ENCODE peak calls at places on chromosome 22, in nine cellular contexts. H, F, M, U, C, Y, N, V and D are unnamed samples. For H3K4me1, the result is how much of the 10 kb centered on the place peaks cover.

GRCh38 chr22:31857247-31857646 is 87.1 kb upstream of the YWHAH start:
- DNase-seq in M (peak), U (peak), N (no peak), V (no peak), C (peak), Y (no peak), F (no peak), H (peak), D (no peak)

GRCh38 chr22:29521526-29521925 is 32.0 kb downstream of the THOC5 start:
- DNase-seq in V (no peak), F (no peak), N (no peak), Y (no peak), C (no peak), U (no peak), M (no peak), H (no peak), D (no peak)

GRCh38 chr22:19519041-19519926 is 4.9 kb downstream of the CLDN5 start:
- DNase-seq in F (no peak), C (no peak), H (no peak), Y (no peak), U (no peak), M (no peak), V (no peak), N (peak), D (no peak)

GRCh38 chr22:46073683-46074504 is 76.4 kb upstream of the PPARA start:
- DNase-seq in N (peak), Y (no peak), M (peak), U (no peak), F (no peak), C (peak), V (peak), H (peak), D (no peak)

GRCh38 chr22:27980424-27981148 is 61.5 kb upstream of the PITPNB start:
- DNase-seq in U (peak), V (no peak), C (no peak), N (no peak), F (no peak), Y (no peak), H (peak), M (peak), D (no peak)

GRCh38 chr22:23548501-23549197 is 31.4 kb downstream of the IGLL1 start:
- DNase-seq in C (no peak), F (no peak), H (no peak), N (peak), U (no peak), Y (no peak), V (no peak), M (no peak), D (no peak)

GRCh38 chr22:39098026-39098425 is 982 bp downstream of the APOBEC3H start:
- DNase-seq in Y (no peak), V (no peak), U (peak), N (no peak), H (no peak), F (no peak), C (no peak), M (no peak), D (no peak)

GRCh38 chr22:17867160-17867785 is 93.0 kb upstream of the BID start:
- DNase-seq in Y (no peak), F (no peak), M (peak), C (no peak), U (no peak), N (peak), H (peak), V (peak), D (peak)

GRCh38 chr22:43848366-43849171 is 13.7 kb downstream of the SULT4A1 start:
- DNase-seq in M (peak), F (no peak), V (peak), N (peak), Y (peak), H (peak), U (peak), C (no peak), D (no peak)

GRCh38 chr22:40525250-40525884 is 111.2 kb downstream of the MRTFA start:
- DNase-seq in H (peak), F (no peak), M (peak), U (peak), C (peak), N (no peak), Y (peak), V (peak), D (peak)

GRCh38 chr22:49686495-49687219 is 141.0 kb downstream of the BRD1 start:
- DNase-seq in U (no peak), M (no peak), F (no peak), V (no peak), C (no peak), Y (no peak), N (peak), H (no peak), D (no peak)

GRCh38 chr22:39815882-39816395 is 77.6 kb downstream of the ENTHD1 start:
- DNase-seq in N (no peak), Y (no peak), M (no peak), V (no peak), H (no peak), U (peak), F (no peak), C (no peak), D (no peak)

GRCh38 chr22:21683401-21683811 is 17.6 kb downstream of the PPIL2 start:
- DNase-seq in U (no peak), H (peak), V (no peak), Y (no peak), F (no peak), C (peak), N (no peak), M (no peak), D (no peak)

GRCh38 chr22:42272431-42273004 is 2.1 kb upstream of the TCF20 start:
- DNase-seq in N (no peak), C (no peak), M (no peak), U (no peak), V (no peak), H (no peak), F (no peak), Y (no peak), D (no peak)

GRCh38 chr22:20656516-20656901 is 117.4 kb upstream of the SERPIND1 start:
- DNase-seq in N (no peak), M (no peak), H (no peak), Y (no peak), V (no peak), U (no peak), C (no peak), F (no peak), D (no peak)

GRCh38 chr22:22772396-22772795 is 115.2 kb upstream of the IGLL5 start:
- DNase-seq in V (no peak), F (no peak), C (no peak), N (peak), H (no peak), M (no peak), Y (no peak), U (peak), D (no peak)

GRCh38 chr22:32446321-32446720 is 17.9 kb downstream of the BPIFC start:
- DNase-seq in U (no peak), M (no peak), F (no peak), V (no peak), C (no peak), N (no peak), Y (peak), H (no peak), D (no peak)

GRCh38 chr22:35589071-35589735 is 27.9 kb downstream of the MB start:
- DNase-seq in Y (peak), V (no peak), F (peak), U (no peak), N (no peak), H (no peak), C (no peak), M (peak), D (peak)

GRCh38 chr22:48876951-48877350 is 950.7 kb downstream of the BRD1 start:
- DNase-seq in H (no peak), U (no peak), Y (no peak), N (no peak), F (no peak), C (no peak), M (no peak), V (no peak), D (no peak)

GRCh38 chr22:50249382-50250248 is 1.4 kb downstream of the HDAC10 start:
- DNase-seq in F (no peak), M (no peak), Y (no peak), U (no peak), H (no peak), V (no peak), N (no peak), C (no peak), D (no peak)

GRCh38 chr22:40178417-40179409 is 988 bp downstream of the TNRC6B start:
- DNase-seq in Y (peak), H (peak), C (no peak), M (peak), F (no peak), U (peak), N (no peak), V (no peak), D (no peak)

GRCh38 chr22:30714062-30714461 is 19.4 kb downstream of the OSBP2 start:
- DNase-seq in F (no peak), N (no peak), V (no peak), Y (no peak), H (no peak), M (no peak), C (no peak), U (no peak), D (no peak)

GRCh38 chr22:30717331-30717921 is 22.8 kb downstream of the OSBP2 start:
- DNase-seq in H (no peak), F (no peak), M (no peak), V (no peak), U (no peak), Y (peak), C (no peak), N (no peak), D (no peak)

GRCh38 chr22:30717952-30718351 is 23.3 kb downstream of the OSBP2 start:
- DNase-seq in M (no peak), Y (no peak), H (no peak), F (no peak), N (no peak), U (no peak), C (no peak), V (no peak), D (no peak)

GRCh38 chr22:30712094-30712493 is 17.4 kb downstream of the OSBP2 start:
- DNase-seq in C (no peak), Y (no peak), H (no peak), V (no peak), U (no peak), N (no peak), F (no peak), M (no peak), D (no peak)
- TF ChIP-seq CTCF in C (no peak), Y (no peak), H (no peak), V (no peak), U (no peak), N (no peak), F (no peak), M (no peak), D (no peak)

DNA sequence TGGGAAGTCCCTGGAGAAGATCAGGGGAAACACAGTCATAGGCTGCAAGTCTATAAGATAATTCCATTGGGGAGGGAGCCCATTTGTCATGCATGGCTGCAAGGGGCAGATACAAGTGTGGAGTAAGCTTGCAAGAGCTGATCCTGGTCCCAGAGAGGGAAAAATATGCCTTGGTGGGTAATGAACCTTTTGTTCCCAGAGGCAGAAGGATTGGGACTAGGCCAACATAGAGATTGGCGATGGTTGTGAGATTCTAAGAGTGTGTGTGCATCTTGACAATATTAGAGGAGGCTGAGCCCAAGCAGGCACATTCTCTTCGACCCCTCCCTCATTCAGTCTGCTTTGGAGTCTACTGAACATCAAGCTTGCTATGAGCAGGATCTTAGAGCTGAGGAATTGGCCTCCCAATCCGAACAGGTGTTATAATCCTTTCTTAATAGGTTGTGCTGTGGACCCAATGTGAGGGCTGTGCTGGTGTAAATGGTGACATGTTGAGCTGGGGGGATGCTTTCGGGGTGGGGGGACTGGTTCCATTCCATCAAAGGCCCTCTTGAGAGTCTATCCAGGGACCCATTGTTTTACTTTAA is 18.4 kb downstream of the MIAT start:
- DNase-seq in M (no peak), H (no peak), N (no peak), F (no peak), C (no peak), U (no peak), V (no peak), Y (no peak), D (no peak)
- H3K4me1 ChIP-seq in M (under half), H (under half), N (under half), F (under half), C (under half), U (under half), V (under half), Y (under half), D (under half)

GRCh38 chr22:24976442-24977218 is 24.1 kb downstream of the KIAA1671 start:
- DNase-seq in N (no peak), M (no peak), C (no peak), V (no peak), Y (no peak), F (no peak), H (no peak), U (no peak), D (peak)

GRCh38 chr22:24975125-24975640 is 22.7 kb downstream of the KIAA1671 start:
- DNase-seq in C (no peak), N (no peak), H (no peak), V (no peak), M (no peak), Y (no peak), F (no peak), U (no peak), D (no peak)

GRCh38 chr22:24978308-24978707 is 25.8 kb downstream of the KIAA1671 start:
- DNase-seq in M (no peak), U (no peak), N (no peak), F (no peak), H (no peak), V (no peak), Y (no peak), C (no peak), D (no peak)

GRCh38 chr22:24975813-24976341 is 23.4 kb downstream of the KIAA1671 start:
- DNase-seq in V (peak), C (no peak), N (peak), M (peak), F (peak), Y (no peak), U (no peak), H (no peak), D (peak)

DNA sequence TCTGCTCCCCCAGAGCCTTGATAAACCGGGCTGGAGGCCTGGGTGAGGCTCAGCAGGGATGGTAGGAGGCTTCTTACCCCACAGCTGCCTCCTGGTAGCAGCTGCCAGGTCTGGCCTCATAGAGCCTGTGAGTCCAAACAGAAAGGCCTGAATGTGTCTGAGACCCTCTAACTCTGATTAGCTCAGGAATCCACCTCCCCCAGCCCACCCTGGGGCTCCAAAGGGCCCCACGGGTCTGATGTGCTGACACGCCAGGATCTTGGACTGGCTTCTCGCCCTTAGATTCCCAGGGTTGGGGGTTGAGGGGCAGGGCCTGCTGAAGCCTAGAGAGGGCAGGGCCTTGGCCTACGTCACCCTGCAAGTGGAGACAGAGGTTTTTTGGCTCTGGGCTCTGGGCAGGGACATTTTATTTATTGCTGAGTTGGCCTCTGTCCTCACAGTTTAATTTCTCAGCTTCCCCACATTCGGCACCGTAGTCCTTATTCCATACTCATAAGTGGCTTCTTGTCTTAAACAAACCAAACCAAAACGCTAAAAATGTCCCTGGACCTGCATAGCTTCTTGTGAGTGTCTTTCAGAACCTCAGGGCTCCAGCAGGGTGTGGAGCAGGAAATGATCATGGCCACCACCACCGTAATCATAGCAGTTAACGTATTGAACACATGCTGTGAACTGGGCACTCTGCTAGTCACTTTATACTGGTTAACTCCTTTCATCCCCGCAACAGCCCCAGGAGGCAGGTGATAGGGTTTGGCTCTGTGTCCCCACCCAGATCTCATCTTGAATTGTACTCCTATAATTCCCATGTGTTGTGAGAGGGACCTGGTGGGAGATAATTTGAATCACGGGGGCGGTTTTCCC is 25.1 kb downstream of the KIAA1671 start:
- DNase-seq in U (no peak), Y (no peak), C (peak), V (peak), H (peak), F (no peak), N (peak), M (no peak), D (peak)
- TF ChIP-seq CTCF in U (no peak), Y (no peak), C (no peak), V (no peak), H (no peak), F (no peak), N (no peak), M (no peak), D (no peak)

GRCh38 chr22:37932821-37933578 is 20.4 kb downstream of the C22orf23 start:
- DNase-seq in U (no peak), C (no peak), V (no peak), N (peak), M (no peak), F (no peak), H (peak), Y (no peak), D (peak)
- H3K4me1 ChIP-seq in U (under half), C (half or more), V (under half), N (under half), M (under half), F (under half), H (half or more), Y (under half), D (under half)